ENCODE peak calls at places on chromosomes 13 and 19, in ten cellular contexts. One of them, this sample, is unnamed.

GRCh38 chr19:50365434-50366306 is at the start of gene NAPSA:
- DNase-seq in WTC11: no peak
- DNase-seq in NB4: no peak
- DNase-seq in HCT116: no peak
- DNase-seq in HepG2: no peak
- DNase-seq in K562: no peak
- DNase-seq in endothelial cell of umbilical vein: no peak
- DNase-seq in H1: no peak
- DNase-seq in GM12878: no peak
- DNase-seq in A549: no peak
- DNase-seq in this sample: no peak

GRCh38 chr19:53455828-53456227 is 11.7 kb upstream of the ZNF813 start:
- DNase-seq in WTC11: no peak
- DNase-seq in NB4: no peak
- DNase-seq in HCT116: no peak
- DNase-seq in HepG2: no peak
- DNase-seq in K562: no peak
- DNase-seq in endothelial cell of umbilical vein: no peak
- DNase-seq in H1: no peak
- DNase-seq in GM12878: no peak
- DNase-seq in A549: no peak
- DNase-seq in this sample: no peak

GRCh38 chr13:94987869-94988268 is 275.5 kb upstream of the SOX21 start:
- DNase-seq in WTC11: no peak
- DNase-seq in NB4: no peak
- DNase-seq in HCT116: no peak
- DNase-seq in HepG2: no peak
- DNase-seq in K562: no peak
- DNase-seq in endothelial cell of umbilical vein: no peak
- DNase-seq in H1: no peak
- DNase-seq in GM12878: no peak
- DNase-seq in A549: no peak
- DNase-seq in this sample: no peak

GRCh38 chr13:28181413-28181812 is 43.1 kb downstream of the PAN3 start:
- DNase-seq in WTC11: no peak
- DNase-seq in NB4: no peak
- DNase-seq in HCT116: peak
- DNase-seq in HepG2: no peak
- DNase-seq in K562: no peak
- DNase-seq in endothelial cell of umbilical vein: peak
- DNase-seq in H1: no peak
- DNase-seq in GM12878: no peak
- DNase-seq in A549: no peak
- DNase-seq in this sample: no peak

GRCh38 chr13:28489975-28490550 is 4.9 kb downstream of the FLT1 start:
- DNase-seq in WTC11: no peak
- DNase-seq in NB4: no peak
- DNase-seq in HCT116: no peak
- DNase-seq in HepG2: no peak
- DNase-seq in K562: no peak
- DNase-seq in endothelial cell of umbilical vein: peak
- DNase-seq in H1: no peak
- DNase-seq in GM12878: no peak
- DNase-seq in A549: no peak
- DNase-seq in this sample: no peak

GRCh38 chr13:49476529-49476928 is 19.2 kb upstream of the PHF11 start:
- DNase-seq in WTC11: no peak
- DNase-seq in NB4: no peak
- DNase-seq in HCT116: no peak
- DNase-seq in HepG2: no peak
- DNase-seq in K562: no peak
- DNase-seq in endothelial cell of umbilical vein: no peak
- DNase-seq in H1: no peak
- DNase-seq in GM12878: no peak
- DNase-seq in A549: no peak
- DNase-seq in this sample: no peak

GRCh38 chr13:27432612-27433210 is 8.3 kb downstream of the GTF3A start:
- DNase-seq in WTC11: no peak
- DNase-seq in NB4: no peak
- DNase-seq in HCT116: no peak
- DNase-seq in HepG2: no peak
- DNase-seq in K562: no peak
- DNase-seq in endothelial cell of umbilical vein: no peak
- DNase-seq in H1: no peak
- DNase-seq in GM12878: no peak
- DNase-seq in A549: no peak
- DNase-seq in this sample: no peak

GRCh38 chr19:42362342-42362741 is 27.8 kb downstream of the CNFN start:
- DNase-seq in WTC11: no peak
- DNase-seq in NB4: no peak
- DNase-seq in HCT116: no peak
- DNase-seq in HepG2: no peak
- DNase-seq in K562: no peak
- DNase-seq in endothelial cell of umbilical vein: no peak
- DNase-seq in H1: no peak
- DNase-seq in GM12878: no peak
- DNase-seq in A549: no peak
- DNase-seq in this sample: no peak

GRCh38 chr19:54451331-54451871 is 2.4 kb downstream of the LENG8 start:
- DNase-seq in WTC11: no peak
- DNase-seq in NB4: peak
- DNase-seq in HCT116: no peak
- DNase-seq in HepG2: no peak
- DNase-seq in K562: no peak
- DNase-seq in endothelial cell of umbilical vein: no peak
- DNase-seq in H1: no peak
- DNase-seq in GM12878: no peak
- DNase-seq in A549: no peak
- DNase-seq in this sample: no peak

GRCh38 chr13:29684441-29684840 is 89.0 kb upstream of the SLC7A1 start:
- DNase-seq in WTC11: no peak
- DNase-seq in NB4: no peak
- DNase-seq in HCT116: no peak
- DNase-seq in HepG2: no peak
- DNase-seq in K562: no peak
- DNase-seq in endothelial cell of umbilical vein: no peak
- DNase-seq in H1: no peak
- DNase-seq in GM12878: no peak
- DNase-seq in A549: no peak
- DNase-seq in this sample: no peak

DNA sequence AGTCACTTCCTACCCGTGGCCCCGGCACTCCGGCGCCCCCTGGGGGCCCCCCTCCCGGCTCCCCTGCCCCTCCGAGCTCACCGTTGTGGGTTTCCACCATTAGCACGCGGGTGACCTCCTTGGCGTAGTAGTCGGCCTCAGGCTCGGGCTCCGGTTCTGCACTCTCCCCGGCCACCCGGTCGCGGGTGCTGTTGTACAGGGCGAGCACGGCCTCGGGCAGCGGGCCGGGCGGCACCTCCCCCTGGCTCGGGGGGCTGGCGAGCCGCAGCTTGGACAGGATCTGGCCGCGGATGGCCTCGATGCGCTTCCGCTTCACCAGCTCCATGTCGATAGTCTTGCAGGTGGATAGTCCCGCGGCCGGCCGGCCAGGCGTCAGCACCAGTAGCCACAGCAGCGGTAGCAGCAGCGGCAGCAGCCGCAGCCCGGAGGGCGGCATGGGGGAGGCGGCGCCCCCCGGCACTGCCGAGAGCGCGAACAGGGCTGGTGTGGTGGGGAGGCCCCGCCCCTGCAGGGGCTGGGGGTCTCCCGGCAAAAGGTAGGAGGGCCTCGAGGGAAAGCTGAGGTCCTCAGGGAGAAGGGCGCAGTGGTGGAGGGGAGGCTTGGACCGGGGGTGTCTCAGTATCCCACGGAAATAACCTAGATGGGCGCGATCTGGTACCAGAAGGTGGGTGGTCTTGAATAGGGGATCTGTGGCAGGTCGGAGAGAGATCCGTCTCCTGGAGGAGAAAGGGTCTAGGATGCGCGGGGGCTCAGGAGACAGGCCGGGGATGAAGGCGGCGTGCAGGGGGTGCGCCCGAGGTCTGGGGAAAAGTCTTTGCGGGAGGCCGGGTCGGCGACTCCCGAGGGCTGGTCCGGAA is 885 bp downstream of the TGFB1 start:
- DNase-seq in WTC11: peak
- DNase-seq in NB4: peak
- DNase-seq in HCT116: no peak
- DNase-seq in HepG2: peak
- DNase-seq in K562: peak
- DNase-seq in endothelial cell of umbilical vein: peak
- DNase-seq in H1: peak
- DNase-seq in GM12878: no peak
- DNase-seq in A549: peak
- DNase-seq in this sample: peak
- TF ChIP-seq MAX in WTC11: peak
- TF ChIP-seq MAX in NB4: no peak
- TF ChIP-seq MAX in HCT116: peak
- TF ChIP-seq MAX in HepG2: peak
- TF ChIP-seq MAX in K562: peak
- TF ChIP-seq MAX in endothelial cell of umbilical vein: no peak
- TF ChIP-seq MAX in H1: peak
- TF ChIP-seq MAX in GM12878: no peak
- TF ChIP-seq MAX in A549: peak
- TF ChIP-seq MAX in this sample: peak

GRCh38 chr13:44574466-44574855 is 1.7 kb downstream of the TSC22D1 start:
- DNase-seq in WTC11: no peak
- DNase-seq in NB4: no peak
- DNase-seq in HCT116: no peak
- DNase-seq in HepG2: no peak
- DNase-seq in K562: no peak
- DNase-seq in endothelial cell of umbilical vein: no peak
- DNase-seq in H1: no peak
- DNase-seq in GM12878: no peak
- DNase-seq in A549: no peak
- DNase-seq in this sample: no peak

GRCh38 chr13:44575035-44575434 is 1.1 kb downstream of the TSC22D1 start:
- DNase-seq in WTC11: no peak
- DNase-seq in NB4: no peak
- DNase-seq in HCT116: no peak
- DNase-seq in HepG2: no peak
- DNase-seq in K562: no peak
- DNase-seq in endothelial cell of umbilical vein: no peak
- DNase-seq in H1: no peak
- DNase-seq in GM12878: no peak
- DNase-seq in A549: no peak
- DNase-seq in this sample: no peak

GRCh38 chr13:44577236-44578063 is 1.3 kb upstream of the TSC22D1 start:
- DNase-seq in WTC11: peak
- DNase-seq in NB4: peak
- DNase-seq in HCT116: peak
- DNase-seq in HepG2: peak
- DNase-seq in K562: peak
- DNase-seq in endothelial cell of umbilical vein: peak
- DNase-seq in H1: peak
- DNase-seq in GM12878: peak
- DNase-seq in A549: peak
- DNase-seq in this sample: peak

GRCh38 chr13:44576396-44577235 is 486 bp upstream of the TSC22D1 start:
- DNase-seq in WTC11: peak
- DNase-seq in NB4: peak
- DNase-seq in HCT116: no peak
- DNase-seq in HepG2: no peak
- DNase-seq in K562: peak
- DNase-seq in endothelial cell of umbilical vein: no peak
- DNase-seq in H1: no peak
- DNase-seq in GM12878: no peak
- DNase-seq in A549: no peak
- DNase-seq in this sample: peak

DNA sequence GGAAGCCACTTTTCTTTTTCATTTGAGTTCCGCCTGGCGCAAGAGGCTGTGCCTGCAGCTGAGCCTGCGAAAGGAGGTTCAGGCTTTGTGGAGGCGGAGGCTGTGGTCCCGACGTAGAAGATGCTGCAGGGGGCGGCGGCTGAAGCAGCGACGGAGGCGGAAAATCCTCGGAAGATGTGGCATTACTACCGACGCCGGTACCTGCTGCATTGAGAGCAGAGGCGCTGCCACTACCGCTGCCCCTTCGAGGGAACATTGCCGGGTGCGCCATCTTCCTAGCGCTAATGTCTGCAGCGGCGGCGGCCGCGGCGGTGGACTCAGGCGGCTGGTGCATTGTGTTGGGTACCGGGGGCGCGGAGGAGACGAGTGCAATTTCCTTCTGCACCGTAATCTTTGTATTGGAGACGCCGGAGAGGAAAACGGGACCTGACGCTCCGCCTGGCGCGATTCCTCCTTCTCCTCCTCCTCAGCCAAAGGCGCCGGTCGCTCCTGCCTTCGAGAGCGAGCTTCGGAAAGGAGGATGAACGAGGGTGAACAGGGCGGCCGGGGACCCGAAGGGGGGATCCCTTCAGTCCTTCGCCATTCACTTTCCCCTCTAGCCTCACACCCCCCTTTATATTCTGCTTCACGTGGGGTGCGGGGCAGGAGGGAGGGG is at the start of gene TSC22D1:
- DNase-seq in WTC11: peak
- DNase-seq in NB4: peak
- DNase-seq in HCT116: no peak
- DNase-seq in HepG2: no peak
- DNase-seq in K562: no peak
- DNase-seq in endothelial cell of umbilical vein: peak
- DNase-seq in H1: peak
- DNase-seq in GM12878: no peak
- DNase-seq in A549: peak
- DNase-seq in this sample: peak
- TF ChIP-seq MAX in WTC11: no peak
- TF ChIP-seq MAX in NB4: no peak
- TF ChIP-seq MAX in HCT116: no peak
- TF ChIP-seq MAX in HepG2: no peak
- TF ChIP-seq MAX in K562: no peak
- TF ChIP-seq MAX in endothelial cell of umbilical vein: no peak
- TF ChIP-seq MAX in H1: no peak
- TF ChIP-seq MAX in GM12878: no peak
- TF ChIP-seq MAX in A549: peak
- TF ChIP-seq MAX in this sample: peak

GRCh38 chr13:74288361-74288911 is 154.2 kb upstream of the KLF12 start:
- DNase-seq in WTC11: peak
- DNase-seq in NB4: no peak
- DNase-seq in HCT116: no peak
- DNase-seq in HepG2: no peak
- DNase-seq in K562: no peak
- DNase-seq in endothelial cell of umbilical vein: peak
- DNase-seq in H1: peak
- DNase-seq in GM12878: no peak
- DNase-seq in A549: no peak
- DNase-seq in this sample: peak
- TF ChIP-seq MAX in WTC11: no peak
- TF ChIP-seq MAX in NB4: no peak
- TF ChIP-seq MAX in HCT116: no peak
- TF ChIP-seq MAX in HepG2: no peak
- TF ChIP-seq MAX in K562: no peak
- TF ChIP-seq MAX in endothelial cell of umbilical vein: no peak
- TF ChIP-seq MAX in H1: no peak
- TF ChIP-seq MAX in GM12878: no peak
- TF ChIP-seq MAX in A549: no peak
- TF ChIP-seq MAX in this sample: no peak

DNA sequence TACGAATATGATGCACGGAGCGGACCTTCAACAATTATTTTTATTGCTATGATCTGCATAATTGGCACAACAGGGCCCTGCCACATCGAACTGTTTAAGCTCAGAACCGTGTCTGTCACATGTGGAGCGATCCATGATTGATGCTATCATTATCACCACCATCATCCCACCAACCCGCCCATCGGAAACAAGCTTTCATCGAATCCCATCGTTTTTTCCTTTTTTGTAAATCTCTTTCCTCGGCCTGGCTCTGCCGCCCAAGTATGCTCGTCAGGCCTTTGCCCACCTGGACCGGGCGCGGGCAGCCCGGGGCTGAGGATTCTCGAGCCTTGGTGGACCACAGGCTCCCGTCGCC is 533 bp upstream of the DCAF15 start:
- DNase-seq in WTC11: no peak
- DNase-seq in NB4: no peak
- DNase-seq in HCT116: no peak
- DNase-seq in HepG2: no peak
- DNase-seq in K562: no peak
- DNase-seq in endothelial cell of umbilical vein: no peak
- DNase-seq in H1: no peak
- DNase-seq in GM12878: no peak
- DNase-seq in A549: no peak
- DNase-seq in this sample: no peak
- TF ChIP-seq MAX in WTC11: no peak
- TF ChIP-seq MAX in NB4: no peak
- TF ChIP-seq MAX in HCT116: no peak
- TF ChIP-seq MAX in HepG2: no peak
- TF ChIP-seq MAX in K562: no peak
- TF ChIP-seq MAX in endothelial cell of umbilical vein: no peak
- TF ChIP-seq MAX in H1: no peak
- TF ChIP-seq MAX in GM12878: no peak
- TF ChIP-seq MAX in A549: no peak
- TF ChIP-seq MAX in this sample: peak

This sample was measured in SK-N-SH.